ENCODE peak calls at places on chromosomes 4 and X, in seven cellular contexts. T is amygdala; C is hypothalamus; K is glutamatergic neuron; L is H7; I is sciatic nerve; Q is effector CD4-positive, alpha-beta T cell. M is an unnamed sample.

GRCh38 chr4:37243722-37244582 is 591 bp upstream of the NWD2 start:
- DNase-seq in K (peak), T (no peak), Q (no peak), I (no peak), L (peak), C (no peak), M (no peak)

GRCh38 chr4:153612878-153613277 is 71.2 kb upstream of the TLR2 start:
- DNase-seq in T (no peak), K (no peak), C (no peak), I (no peak), L (no peak), Q (no peak), M (no peak)

GRCh38 chrX:10254746-10255145 is 98.0 kb downstream of the CLCN4 start:
- DNase-seq in L (no peak), T (no peak), K (no peak), C (no peak), I (no peak), Q (no peak), M (no peak)

GRCh38 chrX:71301195-71301924 is at the start of gene ITGB1BP2:
- DNase-seq in L (no peak), I (no peak), T (no peak), K (no peak), Q (no peak), C (no peak), M (no peak)

GRCh38 chr4:4733663-4734062 is 125.8 kb upstream of the MSX1 start:
- DNase-seq in Q (no peak), L (no peak), T (no peak), K (no peak), I (no peak), C (no peak), M (no peak)

GRCh38 chrX:30141966-30142365 is 73.4 kb upstream of the MAGEB2 start:
- DNase-seq in Q (no peak), C (no peak), K (no peak), T (no peak), L (peak), I (no peak), M (no peak)

GRCh38 chrX:42050345-42050744 is 127.0 kb upstream of the CASK start:
- DNase-seq in T (no peak), L (no peak), I (no peak), K (no peak), Q (no peak), C (no peak), M (no peak)

GRCh38 chr4:149933883-149934282 is 118.2 kb upstream of the IQCM start:
- DNase-seq in K (no peak), L (no peak), T (no peak), Q (no peak), C (no peak), I (no peak), M (no peak)

GRCh38 chr4:138241281-138242075 is 671 bp downstream of the SLC7A11 start:
- DNase-seq in Q (no peak), I (no peak), C (peak), L (no peak), T (no peak), K (no peak), M (no peak)

GRCh38 chr4:152448038-152448437 is 87.9 kb downstream of the FBXW7 start:
- DNase-seq in L (no peak), C (no peak), I (no peak), T (no peak), Q (no peak), K (no peak), M (no peak)

M was measured in tibial nerve.